ENCODE peak calls at places on chromosome 18, in seven cellular contexts. One of them, this sample, is unnamed.
A peak's percentile ranks its signal among the peaks of the same experiment; 100 is the strongest.

GRCh38 chr18:904135-905090 is at the start of gene ADCYAP1:
- DNase-seq in trophoblast cell: no peak
- DNase-seq in neuronal stem cell: no peak
- DNase-seq in H1: no peak
- DNase-seq in H9: peak; percentile 72
- DNase-seq in mesendoderm: peak; percentile 80
- DNase-seq in mesenchymal stem cell: peak; percentile 17
- DNase-seq in this sample: no peak

GRCh38 chr18:76697441-76697901 is 124.9 kb upstream of the ZNF236 start:
- DNase-seq in neuronal stem cell: no peak
- DNase-seq in mesenchymal stem cell: no peak
- DNase-seq in mesendoderm: peak; percentile 33
- DNase-seq in H9: no peak
- DNase-seq in trophoblast cell: no peak
- DNase-seq in H1: no peak
- DNase-seq in this sample: peak; percentile 12

GRCh38 chr18:46555724-46556123 is 101.3 kb downstream of the LOXHD1 start:
- DNase-seq in mesendoderm: peak; percentile 71
- DNase-seq in H1: peak; percentile 76
- DNase-seq in H9: peak; percentile 63
- DNase-seq in trophoblast cell: no peak
- DNase-seq in neuronal stem cell: no peak
- DNase-seq in mesenchymal stem cell: no peak
- DNase-seq in this sample: peak; percentile 3

GRCh38 chr18:32049393-32050161 is 31.0 kb downstream of the RNF125 start:
- DNase-seq in mesenchymal stem cell: no peak
- DNase-seq in H9: no peak
- DNase-seq in H1: no peak
- DNase-seq in trophoblast cell: peak; percentile 37
- DNase-seq in neuronal stem cell: no peak
- DNase-seq in mesendoderm: peak; percentile 50
- DNase-seq in this sample: no peak

GRCh38 chr18:23573948-23574431 is 12.3 kb downstream of the NPC1 start:
- DNase-seq in H9: no peak
- DNase-seq in mesendoderm: peak; percentile 55
- DNase-seq in trophoblast cell: peak; percentile 58
- DNase-seq in neuronal stem cell: no peak
- DNase-seq in H1: no peak
- DNase-seq in mesenchymal stem cell: peak; percentile 82
- DNase-seq in this sample: peak; percentile 72

GRCh38 chr18:40066368-40066767 is 1888.7 kb upstream of the PIK3C3 start:
- DNase-seq in H1: no peak
- DNase-seq in neuronal stem cell: no peak
- DNase-seq in mesendoderm: peak; percentile 9
- DNase-seq in trophoblast cell: no peak
- DNase-seq in H9: no peak
- DNase-seq in mesenchymal stem cell: peak; percentile 2
- DNase-seq in this sample: no peak

GRCh38 chr18:3692113-3692621 is 242.2 kb downstream of the TGIF1 start:
- DNase-seq in mesendoderm: no peak
- DNase-seq in neuronal stem cell: no peak
- DNase-seq in trophoblast cell: no peak
- DNase-seq in H1: no peak
- DNase-seq in H9: no peak
- DNase-seq in mesenchymal stem cell: no peak
- DNase-seq in this sample: no peak

GRCh38 chr18:51621103-51621969 is 423.9 kb upstream of the MEX3C start:
- DNase-seq in H1: peak; percentile 88
- DNase-seq in neuronal stem cell: peak; percentile 81
- DNase-seq in mesendoderm: peak; percentile 77
- DNase-seq in trophoblast cell: no peak
- DNase-seq in mesenchymal stem cell: peak; percentile 18
- DNase-seq in H9: peak; percentile 58
- DNase-seq in this sample: no peak

GRCh38 chr18:59393381-59393780 is 34.3 kb upstream of the LMAN1 start:
- DNase-seq in mesendoderm: no peak
- DNase-seq in H9: no peak
- DNase-seq in H1: no peak
- DNase-seq in neuronal stem cell: no peak
- DNase-seq in mesenchymal stem cell: no peak
- DNase-seq in trophoblast cell: no peak
- DNase-seq in this sample: no peak

GRCh38 chr18:56431551-56431950 is 206.8 kb downstream of the TXNL1 start:
- DNase-seq in mesenchymal stem cell: no peak
- DNase-seq in trophoblast cell: no peak
- DNase-seq in neuronal stem cell: no peak
- DNase-seq in mesendoderm: no peak
- DNase-seq in H1: no peak
- DNase-seq in H9: no peak
- DNase-seq in this sample: peak; percentile 4

DNA sequence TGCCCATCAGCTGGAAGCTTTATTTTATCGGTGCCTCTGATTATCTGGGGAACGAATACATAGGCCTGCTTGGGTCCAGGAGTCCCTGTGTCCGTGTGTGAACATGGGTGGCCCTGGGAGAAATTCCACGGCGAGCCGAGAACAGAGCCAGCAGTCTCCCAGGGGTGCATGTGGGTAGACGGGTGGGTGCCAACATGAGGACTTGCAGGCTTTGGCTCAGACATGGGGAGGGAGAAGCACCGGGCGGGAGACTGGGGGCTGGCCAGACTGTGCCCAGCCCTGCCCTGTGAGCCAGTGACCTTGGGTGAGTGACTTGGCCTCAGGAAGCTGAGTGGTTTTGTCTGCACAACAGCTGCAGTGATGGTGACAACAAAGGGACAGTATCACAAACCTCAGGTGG is 44.2 kb upstream of the SALL3 start:
- DNase-seq in neuronal stem cell: no peak
- DNase-seq in mesenchymal stem cell: no peak
- DNase-seq in H9: no peak
- DNase-seq in mesendoderm: no peak
- DNase-seq in H1: no peak
- DNase-seq in trophoblast cell: no peak
- DNase-seq in this sample: no peak
- H2AK5ac ChIP-seq in neuronal stem cell: no peak overlapping the region
- H2AK5ac ChIP-seq in mesenchymal stem cell: no peak overlapping the region
- H2AK5ac ChIP-seq in H9: no peak overlapping the region
- H2AK5ac ChIP-seq in mesendoderm: no peak overlapping the region
- H2AK5ac ChIP-seq in H1: no peak overlapping the region
- H2AK5ac ChIP-seq in trophoblast cell: no peak overlapping the region
- H2AK5ac ChIP-seq in this sample: no peak overlapping the region

GRCh38 chr18:11066038-11066437 is 83.3 kb downstream of the PIEZO2 start:
- DNase-seq in mesendoderm: peak; percentile 85
- DNase-seq in H9: no peak
- DNase-seq in trophoblast cell: no peak
- DNase-seq in neuronal stem cell: no peak
- DNase-seq in mesenchymal stem cell: no peak
- DNase-seq in H1: no peak
- DNase-seq in this sample: no peak
- H2AK5ac ChIP-seq in mesendoderm: no peak overlapping the region
- H2AK5ac ChIP-seq in H9: no peak overlapping the region
- H2AK5ac ChIP-seq in trophoblast cell: no peak overlapping the region
- H2AK5ac ChIP-seq in neuronal stem cell: no peak overlapping the region
- H2AK5ac ChIP-seq in mesenchymal stem cell: no peak overlapping the region
- H2AK5ac ChIP-seq in H1: no peak overlapping the region
- H2AK5ac ChIP-seq in this sample: no peak overlapping the region

DNA sequence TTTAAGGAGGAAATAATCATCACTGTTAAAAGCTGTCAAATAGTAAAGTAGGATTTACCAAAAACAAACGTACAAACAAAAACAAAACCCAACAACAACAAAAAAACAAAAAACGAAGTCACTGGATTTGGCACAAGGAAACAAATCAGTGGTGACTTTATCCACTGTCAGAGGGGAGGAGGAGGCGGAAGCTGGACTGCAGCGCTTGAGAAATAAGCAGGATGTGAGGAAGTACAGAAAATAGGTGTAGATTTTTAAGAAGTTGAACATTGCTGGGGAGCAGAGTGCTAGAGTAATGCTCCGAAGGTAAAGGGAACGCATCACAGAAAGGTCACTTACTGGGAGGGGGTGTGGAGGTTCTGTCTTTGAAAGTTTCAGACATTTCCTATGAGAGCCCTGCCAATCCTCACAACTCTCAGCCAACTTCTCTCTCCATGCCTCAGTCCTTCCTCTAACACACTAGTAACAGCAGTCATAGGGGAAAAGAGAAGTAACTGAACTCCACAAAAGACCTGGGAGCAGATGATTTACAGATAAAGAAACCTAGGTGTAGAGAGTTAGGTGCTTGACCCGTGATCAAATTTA is 220.3 kb upstream of the SMAD7 start:
- DNase-seq in trophoblast cell: no peak
- DNase-seq in H1: no peak
- DNase-seq in H9: no peak
- DNase-seq in mesenchymal stem cell: no peak
- DNase-seq in mesendoderm: no peak
- DNase-seq in neuronal stem cell: no peak
- DNase-seq in this sample: no peak
- H2AK5ac ChIP-seq in trophoblast cell: no peak overlapping the region
- H2AK5ac ChIP-seq in H1: no peak overlapping the region
- H2AK5ac ChIP-seq in H9: no peak overlapping the region
- H2AK5ac ChIP-seq in mesenchymal stem cell: no peak overlapping the region
- H2AK5ac ChIP-seq in mesendoderm: no peak overlapping the region
- H2AK5ac ChIP-seq in neuronal stem cell: no peak overlapping the region
- H2AK5ac ChIP-seq in this sample: no peak overlapping the region

GRCh38 chr18:22229456-22230124 is 60.2 kb downstream of the GATA6 start:
- DNase-seq in mesenchymal stem cell: no peak
- DNase-seq in mesendoderm: no peak
- DNase-seq in H9: no peak
- DNase-seq in neuronal stem cell: no peak
- DNase-seq in H1: no peak
- DNase-seq in trophoblast cell: peak; percentile 29
- DNase-seq in this sample: no peak
- H2AK5ac ChIP-seq in mesenchymal stem cell: no peak overlapping the region
- H2AK5ac ChIP-seq in mesendoderm: no peak overlapping the region
- H2AK5ac ChIP-seq in H9: no peak overlapping the region
- H2AK5ac ChIP-seq in neuronal stem cell: no peak overlapping the region
- H2AK5ac ChIP-seq in H1: no peak overlapping the region
- H2AK5ac ChIP-seq in trophoblast cell: no peak overlapping the region
- H2AK5ac ChIP-seq in this sample: peak overlapping the region; percentile 3

This sample was measured in IMR-90.